ENCODE peak calls at places on chromosomes 7 and 10, in six cellular contexts. O, A, M, I, N and V are unnamed samples.

GRCh38 chr10:21078410-21079329 is 181.6 kb upstream of the NEBL start:
- DNase-seq in O (peak; percentile 40), A (no peak), M (no peak), I (peak; percentile 21), N (peak; percentile 64), V (no peak)

GRCh38 chr10:62916157-62916603 is 100.0 kb upstream of the EGR2 start:
- DNase-seq in O (no peak), A (no peak), M (no peak), I (no peak), N (peak; percentile 68), V (no peak)

GRCh38 chr10:29067161-29067560 is 221.7 kb upstream of the LYZL1 start:
- DNase-seq in O (no peak), A (no peak), M (no peak), I (no peak), N (peak; percentile 35), V (no peak)

GRCh38 chr7:30836991-30837390 is 65.8 kb downstream of the MINDY4 start:
- DNase-seq in O (no peak), A (no peak), M (no peak), I (no peak), N (no peak), V (no peak)

GRCh38 chr7:24192053-24192452 is 91.9 kb upstream of the NPY start:
- DNase-seq in O (no peak), A (no peak), M (no peak), I (no peak), N (peak; percentile 68), V (no peak)

GRCh38 chr10:133245439-133246235 is 8.0 kb downstream of the VENTX start:
- DNase-seq in O (no peak), A (no peak), M (no peak), I (no peak), N (peak; percentile 36), V (no peak)

GRCh38 chr10:121070671-121071070 is 219.5 kb downstream of the WDR11 start:
- DNase-seq in O (peak; percentile 21), A (no peak), M (no peak), I (no peak), N (no peak), V (no peak)

GRCh38 chr7:30470783-30471182 is 7.8 kb downstream of the NOD1 start:
- DNase-seq in O (peak; percentile 94), A (no peak), M (no peak), I (no peak), N (peak; percentile 51), V (no peak)

GRCh38 chr7:108454674-108455523 is 1.3 kb downstream of the NRCAM start:
- DNase-seq in O (no peak), A (peak; percentile 57), M (no peak), I (peak; percentile 58), N (peak; percentile 34), V (no peak)

GRCh38 chr7:158047386-158048059 is 540.1 kb downstream of the PTPRN2 start:
- DNase-seq in O (no peak), A (no peak), M (no peak), I (no peak), N (no peak), V (no peak)

GRCh38 chr10:79346388-79347225 is 662 bp upstream of the PPIF start:
- DNase-seq in O (no peak), A (no peak), M (no peak), I (no peak), N (no peak), V (no peak)

GRCh38 chr10:58715056-58715455 is 202.4 kb downstream of the BICC1 start:
- DNase-seq in O (no peak), A (no peak), M (no peak), I (no peak), N (no peak), V (no peak)

GRCh38 chr10:84026821-84027257 is 112.5 kb upstream of the GHITM start:
- DNase-seq in O (peak; percentile 12), A (no peak), M (no peak), I (peak; percentile 37), N (peak; percentile 13), V (no peak)

GRCh38 chr7:5296627-5297226 is 14.0 kb downstream of the SLC29A4 start:
- DNase-seq in O (no peak), A (peak; percentile 50), M (no peak), I (peak; percentile 86), N (no peak), V (no peak)

GRCh38 chr7:123472751-123473150 is 61.6 kb downstream of the IQUB start:
- DNase-seq in O (no peak), A (no peak), M (no peak), I (no peak), N (no peak), V (no peak)

GRCh38 chr10:58220769-58221448 is 46.8 kb downstream of the IPMK start:
- DNase-seq in O (no peak), A (no peak), M (no peak), I (no peak), N (peak; percentile 60), V (no peak)

GRCh38 chr10:114698271-114699185 is 40.5 kb upstream of the ABLIM1 start:
- DNase-seq in O (no peak), A (no peak), M (no peak), I (no peak), N (peak; percentile 20), V (no peak)

GRCh38 chr7:68770649-68771048 is 827.6 kb upstream of the AUTS2 start:
- DNase-seq in O (peak; percentile 76), A (no peak), M (no peak), I (no peak), N (no peak), V (no peak)

GRCh38 chr7:66138994-66139752 is 24.5 kb downstream of the CRCP start:
- DNase-seq in O (no peak), A (no peak), M (no peak), I (no peak), N (peak; percentile 29), V (no peak)

GRCh38 chr10:133318494-133319127 is 9.9 kb downstream of the ZNF511 start:
- DNase-seq in O (peak; percentile 62), A (peak; percentile 56), M (no peak), I (peak; percentile 72), N (peak; percentile 70), V (no peak)

GRCh38 chr10:35470535-35470934 is 134.2 kb downstream of the CCNY start:
- DNase-seq in O (no peak), A (no peak), M (no peak), I (no peak), N (no peak), V (no peak)

GRCh38 chr10:35421553-35422178 is 85.4 kb downstream of the CCNY start:
- DNase-seq in O (no peak), A (no peak), M (no peak), I (no peak), N (peak; percentile 94), V (no peak)

GRCh38 chr7:5450549-5451327 is 27.1 kb upstream of the TNRC18 start:
- DNase-seq in O (no peak), A (no peak), M (no peak), I (peak; percentile 78), N (peak; percentile 60), V (no peak)

GRCh38 chr7:74502216-74502891 is 48.6 kb downstream of the GTF2IRD1 start:
- DNase-seq in O (peak; percentile 82), A (no peak), M (no peak), I (no peak), N (no peak), V (no peak)

GRCh38 chr7:2864999-2865670 is 21.0 kb upstream of the GNA12 start:
- DNase-seq in O (peak; percentile 37), A (peak; percentile 57), M (no peak), I (peak; percentile 81), N (peak; percentile 80), V (no peak)

GRCh38 chr7:134415700-134416099 is 43.2 kb downstream of the AKR1B1 start:
- DNase-seq in O (no peak), A (no peak), M (no peak), I (no peak), N (no peak), V (no peak)

GRCh38 chr7:16721541-16721940 is 32.0 kb upstream of the TSPAN13 start:
- DNase-seq in O (no peak), A (no peak), M (no peak), I (no peak), N (no peak), V (no peak)

GRCh38 chr7:107495516-107495915 is 25.7 kb downstream of the GPR22 start:
- DNase-seq in O (no peak), A (no peak), M (no peak), I (no peak), N (no peak), V (no peak)